ENCODE peak calls at places on chromosomes 6 and 20, in ten cellular contexts. K is lower lobe of right lung, R is stomach, Z is SK-N-SH, T is prostate gland, O is cardiac muscle cell, V is pancreas, G is hepatocyte, Q is ascending aorta, B is neural progenitor cell. S is an unnamed sample. For H3K4me1, the result is how much of the 10 kb centered on the place peaks cover.

GRCh38 chr6:125872259-125872921 is 81.6 kb downstream of the NCOA7 start:
- DNase-seq in K (no peak), R (no peak), Z (no peak), T (no peak), O (no peak), V (no peak), G (no peak), Q (no peak), B (no peak), S (no peak)

GRCh38 chr20:1287787-1288569 is 21.9 kb downstream of the SNPH start:
- DNase-seq in K (no peak), R (no peak), Z (no peak), T (no peak), O (no peak), V (no peak), G (no peak), Q (no peak), B (no peak), S (no peak)

GRCh38 chr6:68635706-68636513 is 828 bp downstream of the ADGRB3 start:
- DNase-seq in K (no peak), R (no peak), Z (peak), T (peak), O (peak), V (no peak), G (peak), Q (peak), B (peak), S (no peak)

GRCh38 chr6:132812255-132812732 is 2.1 kb upstream of the RPS12 start:
- DNase-seq in K (no peak), R (no peak), Z (no peak), T (no peak), O (no peak), V (no peak), G (peak), Q (no peak), B (peak), S (no peak)

GRCh38 chr20:6384368-6384767 is 261.5 kb upstream of the FERMT1 start:
- DNase-seq in K (no peak), R (no peak), Z (no peak), T (no peak), O (peak), V (no peak), G (no peak), Q (no peak), B (no peak), S (no peak)

GRCh38 chr6:107244742-107245470 is 129.6 kb upstream of the BEND3 start:
- DNase-seq in K (no peak), R (no peak), Z (peak), T (no peak), O (no peak), V (no peak), G (no peak), Q (no peak), B (no peak), S (no peak)

GRCh38 chr20:37381621-37382538 is 35.9 kb downstream of the SRC start:
- DNase-seq in K (peak), R (no peak), Z (peak), T (no peak), O (no peak), V (no peak), G (no peak), Q (peak), B (no peak), S (no peak)

GRCh38 chr6:42068872-42069522 is 18.7 kb downstream of the TAF8 start:
- DNase-seq in K (no peak), R (no peak), Z (no peak), T (no peak), O (no peak), V (no peak), G (no peak), Q (no peak), B (no peak), S (no peak)

GRCh38 chr20:57658447-57659130 is 38.4 kb upstream of the ZBP1 start:
- DNase-seq in K (peak), R (peak), Z (peak), T (peak), O (no peak), V (peak), G (no peak), Q (peak), B (no peak), S (peak)

GRCh38 chr6:108598316-108598863 is 37.7 kb downstream of the FOXO3 start:
- DNase-seq in K (no peak), R (no peak), Z (no peak), T (no peak), O (no peak), V (no peak), G (peak), Q (no peak), B (no peak), S (no peak)

GRCh38 chr6:134510920-134511319 is 193.0 kb upstream of the SGK1 start:
- DNase-seq in K (no peak), R (no peak), Z (no peak), T (no peak), O (no peak), V (no peak), G (no peak), Q (no peak), B (no peak), S (no peak)

GRCh38 chr20:396619-397431 is 11.3 kb upstream of the RBCK1 start:
- DNase-seq in K (no peak), R (peak), Z (no peak), T (peak), O (no peak), V (no peak), G (no peak), Q (no peak), B (no peak), S (no peak)

GRCh38 chr20:39800548-39800947 is 838.4 kb downstream of the DHX35 start:
- DNase-seq in K (no peak), R (no peak), Z (no peak), T (no peak), O (no peak), V (no peak), G (no peak), Q (peak), B (no peak), S (no peak)

GRCh38 chr6:32151885-32152311 is at the start of gene PRRT1:
- DNase-seq in K (no peak), R (no peak), Z (peak), T (no peak), O (no peak), V (no peak), G (no peak), Q (no peak), B (peak), S (no peak)

GRCh38 chr20:3407426-3408250 is at the start of gene DNAAF9:
- DNase-seq in K (peak), R (peak), Z (peak), T (peak), O (peak), V (peak), G (peak), Q (peak), B (peak), S (peak)

GRCh38 chr20:47859255-47859654 is 74.0 kb upstream of the SULF2 start:
- DNase-seq in K (no peak), R (no peak), Z (no peak), T (no peak), O (no peak), V (no peak), G (no peak), Q (no peak), B (no peak), S (no peak)

GRCh38 chr20:7272512-7272911 is 505.0 kb downstream of the BMP2 start:
- DNase-seq in K (no peak), R (no peak), Z (no peak), T (no peak), O (no peak), V (no peak), G (no peak), Q (no peak), B (no peak), S (no peak)

GRCh38 chr6:136117081-136117480 is 133.0 kb downstream of the MTFR2 start:
- DNase-seq in K (no peak), R (no peak), Z (no peak), T (no peak), O (no peak), V (no peak), G (no peak), Q (no peak), B (no peak), S (no peak)

GRCh38 chr6:35302604-35303218 is 5.1 kb downstream of the DEF6 start:
- DNase-seq in K (peak), R (peak), Z (peak), T (no peak), O (peak), V (peak), G (peak), Q (no peak), B (no peak), S (no peak)

GRCh38 chr6:51775942-51776860 is 311.2 kb downstream of the PKHD1 start:
- DNase-seq in K (no peak), R (no peak), Z (no peak), T (no peak), O (no peak), V (no peak), G (no peak), Q (no peak), B (no peak), S (no peak)

GRCh38 chr20:47489448-47489872 is 12.2 kb upstream of the NCOA3 start:
- DNase-seq in K (peak), R (no peak), Z (no peak), T (no peak), O (no peak), V (no peak), G (no peak), Q (peak), B (no peak), S (peak)

GRCh38 chr6:44104661-44105060 is 22.6 kb downstream of the MRPL14 start:
- DNase-seq in K (peak), R (no peak), Z (no peak), T (no peak), O (no peak), V (no peak), G (no peak), Q (no peak), B (no peak), S (no peak)

GRCh38 chr6:163420315-163420667 is 5.8 kb downstream of the QKI start:
- DNase-seq in K (no peak), R (no peak), Z (no peak), T (no peak), O (peak), V (no peak), G (no peak), Q (no peak), B (no peak), S (no peak)

GRCh38 chr20:21514553-21515251 is 838 bp upstream of the NKX2-2 start:
- DNase-seq in K (peak), R (no peak), Z (peak), T (no peak), O (no peak), V (no peak), G (no peak), Q (no peak), B (peak), S (no peak)

GRCh38 chr20:50933589-50933988 is 2.4 kb upstream of the ADNP start:
- DNase-seq in K (no peak), R (no peak), Z (no peak), T (no peak), O (no peak), V (no peak), G (no peak), Q (no peak), B (no peak), S (no peak)
- H3K4me3 ChIP-seq in K (no peak), R (no peak), Z (no peak), T (no peak), O (no peak), V (no peak), G (no peak), Q (no peak), B (no peak), S (no peak)

DNA sequence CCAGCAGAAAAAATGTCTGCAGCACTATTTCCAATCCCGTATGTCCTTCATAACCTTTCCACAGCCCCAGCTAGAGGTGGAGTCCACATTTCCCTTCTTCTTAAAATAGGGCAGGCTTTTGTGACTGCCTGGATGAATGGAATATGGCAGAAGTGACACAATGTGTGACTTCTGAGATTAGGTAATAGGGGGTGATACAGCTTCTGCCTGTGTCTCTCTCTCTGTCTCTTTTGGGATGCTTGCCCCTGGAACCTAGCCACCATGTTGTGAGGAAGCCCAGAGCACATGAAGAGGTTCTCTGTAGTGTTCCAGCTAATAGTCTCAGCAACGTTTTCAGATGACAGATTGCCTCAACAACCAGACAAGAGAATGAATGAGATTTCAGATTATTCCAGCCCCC is 51.4 kb downstream of the CLIC5 start:
- DNase-seq in K (no peak), R (no peak), Z (no peak), T (no peak), O (no peak), V (no peak), G (no peak), Q (no peak), B (no peak), S (no peak)
- H3K4me1 ChIP-seq in K (under half), R (under half), Z (under half), T (under half), O (under half), V (under half), G (under half), Q (under half), B (under half), S (half or more)

DNA sequence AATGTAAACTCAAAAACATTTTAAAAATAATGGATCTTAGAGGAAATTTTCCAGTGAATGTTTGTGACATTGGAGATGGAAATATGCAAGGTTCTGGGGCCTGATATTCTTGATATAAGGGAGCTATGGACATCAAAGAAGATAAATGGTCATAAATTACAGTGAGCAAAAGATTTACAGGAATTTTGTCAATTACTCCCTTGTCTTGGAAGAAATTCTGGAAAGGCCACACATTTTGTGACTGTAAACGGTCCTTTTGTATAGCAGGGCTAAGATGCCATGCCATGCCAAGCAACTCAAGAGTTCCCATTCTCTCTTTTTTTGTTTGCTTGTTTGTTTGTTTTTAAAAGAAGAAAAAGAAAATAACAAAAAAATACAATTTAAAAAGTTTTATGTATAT is 1186.2 kb upstream of the CITED2 start:
- DNase-seq in K (no peak), R (no peak), Z (no peak), T (no peak), O (no peak), V (no peak), G (no peak), Q (no peak), B (no peak), S (no peak)
- TF ChIP-seq CTCF in K (no peak), R (no peak), Z (no peak), T (no peak), O (no peak), V (no peak), G (no peak), Q (no peak), B (no peak), S (no peak)

DNA sequence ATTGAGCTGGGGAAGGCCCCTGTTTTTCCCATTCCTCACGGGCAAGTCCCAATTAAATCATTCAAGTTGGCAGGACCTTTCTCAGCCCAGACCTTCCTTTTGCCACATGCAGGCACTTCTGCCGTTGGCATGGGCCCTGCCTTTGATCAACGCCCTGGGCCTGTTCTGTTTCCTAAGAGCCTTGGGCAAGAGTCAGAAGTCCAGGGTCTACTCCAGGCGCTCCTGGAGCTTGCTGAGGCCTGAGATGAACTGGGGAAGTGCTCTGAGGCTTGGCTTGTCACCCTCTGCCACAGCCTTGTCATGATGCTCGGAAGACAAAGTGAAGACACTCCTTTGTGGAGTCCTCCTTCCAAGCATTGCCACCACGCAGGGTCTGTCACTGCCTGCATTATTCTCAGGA is 7.1 kb downstream of the IP6K3 start:
- DNase-seq in K (no peak), R (no peak), Z (no peak), T (no peak), O (no peak), V (no peak), G (no peak), Q (no peak), B (no peak), S (no peak)
- H3K4me3 ChIP-seq in K (no peak), R (no peak), Z (no peak), T (no peak), O (no peak), V (no peak), G (no peak), Q (no peak), B (no peak), S (no peak)

GRCh38 chr6:7765575-7766325 is 39.9 kb downstream of the BMP6 start:
- DNase-seq in K (no peak), R (no peak), Z (no peak), T (no peak), O (no peak), V (no peak), G (no peak), Q (no peak), B (no peak), S (no peak)
- H3K4me1 ChIP-seq in K (under half), R (under half), Z (under half), T (under half), O (under half), V (under half), G (under half), Q (under half), B (under half), S (under half)

DNA sequence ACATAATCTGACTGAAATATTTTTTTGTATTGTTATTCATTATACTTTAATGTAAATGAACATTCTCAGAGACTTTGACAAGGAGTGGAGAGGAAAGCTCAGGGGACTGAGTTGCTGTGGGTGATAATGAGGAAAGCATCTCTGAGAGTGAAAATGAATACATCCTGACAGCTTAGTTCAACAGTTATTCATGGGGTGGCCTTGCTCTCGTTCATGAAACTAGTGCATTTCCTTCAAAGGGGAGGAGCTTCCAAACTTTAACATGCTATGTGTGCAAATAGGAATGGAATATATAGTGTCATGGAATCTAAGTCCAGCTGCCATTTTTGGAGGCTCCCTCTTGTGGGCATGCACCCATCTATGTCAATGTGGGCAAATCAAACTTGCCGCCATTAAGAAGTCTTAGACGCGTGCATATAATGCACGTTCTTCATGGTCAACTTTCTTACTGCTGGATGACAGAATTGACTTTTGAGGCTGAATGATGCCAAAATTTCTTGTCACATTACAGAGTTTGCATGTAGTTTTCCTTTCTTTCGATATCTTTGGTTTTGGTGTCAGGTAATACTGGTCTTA is 124.3 kb upstream of the TMEM170B start:
- DNase-seq in K (no peak), R (no peak), Z (no peak), T (no peak), O (no peak), V (no peak), G (no peak), Q (no peak), B (no peak), S (no peak)
- TF ChIP-seq CTCF in K (peak), R (no peak), Z (peak), T (no peak), O (no peak), V (no peak), G (no peak), Q (no peak), B (peak), S (no peak)

GRCh38 chr6:75207211-75207984 is 1.5 kb upstream of the COL12A1 start:
- DNase-seq in K (no peak), R (no peak), Z (peak), T (no peak), O (no peak), V (no peak), G (peak), Q (peak), B (peak), S (no peak)
- H3K4me3 ChIP-seq in K (peak), R (peak), Z (no peak), T (no peak), O (no peak), V (no peak), G (no peak), Q (peak), B (peak), S (peak)

GRCh38 chr6:74742793-74743508 is 462.9 kb downstream of the COL12A1 start:
- DNase-seq in K (no peak), R (no peak), Z (no peak), T (no peak), O (no peak), V (no peak), G (no peak), Q (no peak), B (no peak), S (no peak)

GRCh38 chr6:74745670-74746069 is 460.2 kb downstream of the COL12A1 start:
- DNase-seq in K (no peak), R (no peak), Z (no peak), T (no peak), O (no peak), V (no peak), G (no peak), Q (no peak), B (no peak), S (no peak)

GRCh38 chr6:74741608-74742007 is 464.2 kb downstream of the COL12A1 start:
- DNase-seq in K (no peak), R (no peak), Z (no peak), T (no peak), O (peak), V (no peak), G (no peak), Q (no peak), B (no peak), S (no peak)
- H3K4me1 ChIP-seq in K (under half), R (under half), Z (under half), T (under half), O (under half), V (under half), G (under half), Q (under half), B (under half), S (under half)

S was measured in right atrium auricular region.